ENCODE peak calls at places on chromosome 12, in nine cellular contexts. J is EL; U is amygdala; Y is GM20000; W is kidney; A is activated T-cell treated with anti-CD3 and anti-CD28 coated beads for 48 hours; K is CD4-positive, alpha-beta memory T cell; T is smooth muscle cell of the brain vasculature; I is HCT116. F is an unnamed sample.

GRCh38 chr12:20007331-20007730 is 361.0 kb upstream of the PDE3A start:
- DNase-seq in J (peak; percentile 64), U (no peak), Y (no peak), W (no peak), A (no peak), K (no peak), T (no peak), I (no peak), F (no peak)

GRCh38 chr12:94326727-94327126 is 132.9 kb downstream of the CEP83 start:
- DNase-seq in J (peak; percentile 85), U (no peak), Y (no peak), W (no peak), A (no peak), K (no peak), T (no peak), I (no peak), F (peak; percentile 95)

GRCh38 chr12:15931590-15932053 is 20.5 kb downstream of the DERA start:
- DNase-seq in J (no peak), U (no peak), Y (no peak), W (no peak), A (no peak), K (no peak), T (no peak), I (no peak), F (no peak)

GRCh38 chr12:48828293-48828692 is 10.0 kb downstream of the CACNB3 start:
- DNase-seq in J (no peak), U (no peak), Y (no peak), W (no peak), A (no peak), K (no peak), T (no peak), I (no peak), F (no peak)

GRCh38 chr12:26130728-26131127 is 5.9 kb upstream of the BHLHE41 start:
- DNase-seq in J (no peak), U (no peak), Y (no peak), W (no peak), A (no peak), K (no peak), T (no peak), I (no peak), F (no peak)

GRCh38 chr12:108112815-108113556 is 16.1 kb upstream of the WSCD2 start:
- DNase-seq in J (no peak), U (no peak), Y (no peak), W (no peak), A (no peak), K (no peak), T (no peak), I (no peak), F (no peak)

GRCh38 chr12:7032990-7033389 is 14.7 kb upstream of the LPCAT3 start:
- DNase-seq in J (no peak), U (no peak), Y (no peak), W (no peak), A (no peak), K (no peak), T (no peak), I (no peak), F (no peak)

GRCh38 chr12:71092290-71092689 is 65.5 kb downstream of the TSPAN8 start:
- DNase-seq in J (no peak), U (no peak), Y (no peak), W (no peak), A (no peak), K (no peak), T (peak; percentile 15), I (peak; percentile 75), F (no peak)

GRCh38 chr12:62802981-62803380 is 132.0 kb downstream of the PPM1H start:
- DNase-seq in J (peak; percentile 49), U (no peak), Y (no peak), W (no peak), A (no peak), K (no peak), T (no peak), I (no peak), F (peak; percentile 49)

GRCh38 chr12:62737615-62738014 is 197.3 kb downstream of the PPM1H start:
- DNase-seq in J (no peak), U (no peak), Y (no peak), W (no peak), A (no peak), K (no peak), T (peak; percentile 46), I (no peak), F (no peak)